ENCODE peak calls at places on chromosomes 4 and X, in eight cellular contexts. N is GM10248, V is GM20000, Q is IMR-90, A is dorsolateral prefrontal cortex, H is cardiac fibroblast, U is DND-41, M is A549. O is an unnamed sample.
A peak's percentile ranks its signal among the peaks of the same experiment; 100 is the strongest.

GRCh38 chrX:9724711-9725110 is 40.9 kb downstream of the GPR143 start:
- DNase-seq in N (no peak), M (no peak), A (no peak), V (no peak), U (no peak), Q (peak; percentile 27), H (peak; percentile 4), O (no peak)

GRCh38 chr4:101171747-101172146 is 175.6 kb downstream of the PPP3CA start:
- DNase-seq in M (no peak), A (no peak), N (no peak), Q (peak; percentile 68), H (no peak), V (no peak), U (no peak), O (no peak)

GRCh38 chr4:20506827-20507226 is 193.4 kb upstream of the PACRGL start:
- DNase-seq in Q (peak; percentile 90), A (no peak), U (no peak), N (no peak), H (peak; percentile 71), V (no peak), M (no peak), O (no peak)

GRCh38 chrX:109732319-109732779 is 708 bp downstream of the ACSL4 start:
- DNase-seq in N (no peak), M (peak; percentile 7), V (no peak), A (no peak), H (peak; percentile 53), Q (peak; percentile 59), U (peak; percentile 30), O (peak; percentile 41)

GRCh38 chr4:175531405-175532091 is 280.5 kb downstream of the GPM6A start:
- DNase-seq in Q (peak; percentile 72), A (no peak), V (no peak), M (peak; percentile 60), U (no peak), N (no peak), H (peak; percentile 1), O (no peak)

GRCh38 chr4:24470681-24471622 is 113.4 kb downstream of the DHX15 start:
- DNase-seq in V (peak; percentile 75), M (peak; percentile 35), H (peak; percentile 54), U (no peak), Q (peak; percentile 43), N (peak; percentile 64), A (peak; percentile 13), O (peak; percentile 48)

GRCh38 chr4:21011106-21011505 is 310.8 kb downstream of the PACRGL start:
- DNase-seq in Q (no peak), H (no peak), N (no peak), U (no peak), A (no peak), V (no peak), M (no peak), O (no peak)

GRCh38 chr4:121709766-121710405 is 13.1 kb upstream of the ANXA5 start:
- DNase-seq in N (no peak), A (no peak), V (no peak), Q (no peak), H (no peak), U (no peak), M (no peak), O (no peak)

GRCh38 chr4:726235-726787 is 20.7 kb downstream of the PCGF3 start:
- DNase-seq in H (peak; percentile 68), U (no peak), M (no peak), N (no peak), A (no peak), V (no peak), Q (peak; percentile 44), O (no peak)

GRCh38 chr4:2411786-2412510 is 6.5 kb downstream of the ZFYVE28 start:
- DNase-seq in H (no peak), M (no peak), Q (no peak), A (no peak), U (no peak), V (peak; percentile 72), N (peak; percentile 76), O (peak; percentile 51)

GRCh38 chr4:52995341-52996030 is 133.4 kb downstream of the RASL11B start:
- DNase-seq in Q (peak; percentile 29), H (peak; percentile 51), U (no peak), V (no peak), A (no peak), N (no peak), M (no peak), O (no peak)

GRCh38 chr4:52100062-52100461 is 49.0 kb downstream of the SPATA18 start:
- DNase-seq in M (no peak), Q (no peak), A (no peak), U (peak; percentile 4), H (peak; percentile 4), V (no peak), N (no peak), O (no peak)

GRCh38 chr4:143336828-143337599 is at the start of gene GAB1:
- DNase-seq in H (peak; percentile 67), M (peak; percentile 82), N (peak; percentile 76), V (peak; percentile 88), Q (peak; percentile 80), A (peak; percentile 81), U (peak; percentile 52), O (peak; percentile 61)

GRCh38 chr4:148716361-148717063 is 274.3 kb upstream of the NR3C2 start:
- DNase-seq in N (no peak), U (no peak), Q (no peak), V (no peak), H (peak; percentile 1), M (no peak), A (no peak), O (no peak)

GRCh38 chr4:7761720-7762119 is 177.9 kb downstream of the AFAP1 start:
- DNase-seq in N (peak; percentile 87), V (peak; percentile 84), H (peak; percentile 64), M (peak; percentile 57), A (peak; percentile 87), U (peak; percentile 20), Q (peak; percentile 34), O (peak; percentile 71)

GRCh38 chrX:8743126-8743732 is 11.3 kb upstream of the ANOS1 start:
- DNase-seq in N (peak; percentile 47), A (peak; percentile 33), V (peak; percentile 22), U (peak; percentile 59), M (peak; percentile 46), Q (peak; percentile 31), H (peak; percentile 43), O (peak; percentile 65)

GRCh38 chrX:39969099-39969825 is 128.5 kb downstream of the BCOR start:
- DNase-seq in H (no peak), M (no peak), Q (no peak), U (peak; percentile 56), N (no peak), V (no peak), A (no peak), O (peak; percentile 33)

GRCh38 chrX:40468033-40468979 is 112.5 kb upstream of the ATP6AP2 start:
- DNase-seq in U (peak; percentile 23), Q (peak; percentile 5), V (peak; percentile 45), A (peak; percentile 83), M (peak; percentile 66), H (peak; percentile 70), N (peak; percentile 51), O (peak; percentile 73)

GRCh38 chr4:111066001-111066400 is 443.1 kb upstream of the PITX2 start:
- DNase-seq in H (no peak), N (no peak), V (no peak), U (no peak), A (no peak), M (no peak), Q (peak; percentile 1), O (no peak)

GRCh38 chr4:2390146-2390545 is 28.3 kb downstream of the ZFYVE28 start:
- DNase-seq in N (no peak), U (no peak), H (no peak), Q (no peak), M (no peak), V (no peak), A (no peak), O (no peak)

GRCh38 chr4:54683616-54684346 is 26.0 kb downstream of the KIT start:
- DNase-seq in V (no peak), H (peak; percentile 15), M (peak; percentile 20), A (no peak), U (peak; percentile 15), N (peak; percentile 43), Q (no peak), O (peak; percentile 73)

GRCh38 chr4:48103483-48104139 is 30.4 kb downstream of the TXK start:
- DNase-seq in H (no peak), M (no peak), N (no peak), V (no peak), U (no peak), Q (no peak), A (no peak), O (peak; percentile 39)

GRCh38 chr4:48100248-48100647 is 33.8 kb downstream of the TXK start:
- DNase-seq in Q (no peak), H (no peak), M (no peak), U (no peak), N (no peak), V (no peak), A (no peak), O (no peak)

GRCh38 chr4:48105230-48105629 is 28.8 kb downstream of the TXK start:
- DNase-seq in U (no peak), M (no peak), N (no peak), H (no peak), Q (no peak), A (no peak), V (no peak), O (no peak)

GRCh38 chr4:48102303-48102702 is 31.7 kb downstream of the TXK start:
- DNase-seq in H (no peak), Q (no peak), A (no peak), N (no peak), V (no peak), M (no peak), U (no peak), O (no peak)
- TF ChIP-seq CTCF in H (peak; percentile 1), Q (no peak), A (no peak), N (no peak), V (no peak), M (peak; percentile 9), U (no peak), O (no peak)

DNA sequence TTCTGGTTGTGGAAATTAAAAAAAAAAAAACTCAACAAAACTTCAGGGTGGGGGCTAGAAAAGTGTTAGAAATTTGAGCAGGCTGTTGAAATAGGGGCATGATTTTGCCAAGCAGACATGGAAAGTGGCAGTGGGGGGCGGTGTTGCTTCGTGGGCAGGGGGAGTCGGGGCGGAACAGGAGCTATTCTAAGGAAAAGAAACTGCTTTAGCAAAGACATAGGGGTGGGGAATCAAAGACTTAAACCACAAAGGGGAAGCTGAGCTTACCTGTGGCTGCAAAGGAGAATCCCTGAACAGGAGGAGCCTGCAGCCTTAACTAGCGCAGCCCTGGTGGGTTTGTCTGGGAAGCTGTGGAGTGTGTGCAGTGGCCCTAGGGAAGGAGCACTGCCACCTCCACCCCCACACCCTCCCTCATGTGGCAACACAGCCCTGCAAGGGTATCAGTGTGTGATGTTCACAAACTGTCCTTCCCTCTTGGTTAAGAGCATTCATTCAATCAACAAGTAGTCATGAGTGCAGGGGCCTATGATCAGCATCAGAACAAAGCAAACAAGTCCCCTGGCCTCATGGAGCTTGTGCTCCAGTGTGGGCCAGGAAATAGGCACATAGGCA is 20.5 kb downstream of the SEL1L3 start:
- DNase-seq in U (no peak), H (no peak), V (peak; percentile 63), M (no peak), N (peak; percentile 76), Q (no peak), A (no peak), O (peak; percentile 67)
- TF ChIP-seq CTCF in U (peak; percentile 34), H (no peak), V (peak; percentile 58), M (no peak), N (peak; percentile 68), Q (no peak), A (no peak), O (peak; percentile 30)

GRCh38 chr4:38759790-38760122 is 23.0 kb downstream of the TLR10 start:
- DNase-seq in U (no peak), H (no peak), A (no peak), N (no peak), V (no peak), M (no peak), Q (no peak), O (no peak)
- TF ChIP-seq CTCF in U (no peak), H (no peak), A (no peak), N (no peak), V (no peak), M (no peak), Q (no peak), O (no peak)

GRCh38 chr4:137226900-137227299 is 305.4 kb downstream of the PCDH18 start:
- DNase-seq in A (no peak), M (peak; percentile 8), Q (peak; percentile 16), V (no peak), U (no peak), H (peak; percentile 23), N (no peak), O (no peak)
- TF ChIP-seq CTCF in A (no peak), M (no peak), Q (peak; percentile 28), V (no peak), U (no peak), H (peak; percentile 43), N (no peak), O (no peak)

O was measured in activated CD8-positive, alpha-beta T cell treated with anti-CD3 and anti-CD28 coated beads for 36 hours.